ENCODE peak calls at places on chromosomes 6 and 20, in ten cellular contexts. One of them, this sample, is unnamed.

GRCh38 chr20:47544852-47545251 is 43.2 kb downstream of the NCOA3 start:
- DNase-seq in GM13976: no peak
- DNase-seq in GM20000: no peak
- DNase-seq in WTC11: no peak
- DNase-seq in AG09309: no peak
- DNase-seq in GM06990: no peak
- DNase-seq in neural crest cell: no peak
- DNase-seq in cardiac muscle cell: no peak
- DNase-seq in left ventricle myocardium inferior: no peak
- DNase-seq in endothelial cell: no peak
- DNase-seq in this sample: no peak

GRCh38 chr6:132734694-132735236 is 20.9 kb upstream of the VNN1 start:
- DNase-seq in GM13976: no peak
- DNase-seq in GM20000: no peak
- DNase-seq in WTC11: no peak
- DNase-seq in AG09309: no peak
- DNase-seq in GM06990: no peak
- DNase-seq in neural crest cell: no peak
- DNase-seq in cardiac muscle cell: peak; percentile 9
- DNase-seq in left ventricle myocardium inferior: no peak
- DNase-seq in endothelial cell: no peak
- DNase-seq in this sample: peak; percentile 31

GRCh38 chr6:31304683-31305082 is 32.8 kb upstream of the HLA-C start:
- DNase-seq in GM13976: no peak
- DNase-seq in GM20000: no peak
- DNase-seq in WTC11: no peak
- DNase-seq in AG09309: no peak
- DNase-seq in GM06990: no peak
- DNase-seq in neural crest cell: no peak
- DNase-seq in cardiac muscle cell: no peak
- DNase-seq in left ventricle myocardium inferior: no peak
- DNase-seq in endothelial cell: no peak
- DNase-seq in this sample: no peak

GRCh38 chr6:16752206-16752867 is 8.9 kb downstream of the ATXN1 start:
- DNase-seq in GM13976: no peak
- DNase-seq in GM20000: no peak
- DNase-seq in WTC11: no peak
- DNase-seq in AG09309: peak; percentile 83
- DNase-seq in GM06990: no peak
- DNase-seq in neural crest cell: no peak
- DNase-seq in cardiac muscle cell: no peak
- DNase-seq in left ventricle myocardium inferior: no peak
- DNase-seq in endothelial cell: no peak
- DNase-seq in this sample: no peak

GRCh38 chr20:4972506-4973251 is 28.6 kb downstream of the SLC23A2 start:
- DNase-seq in GM13976: no peak
- DNase-seq in GM20000: no peak
- DNase-seq in WTC11: no peak
- DNase-seq in AG09309: no peak
- DNase-seq in GM06990: no peak
- DNase-seq in neural crest cell: no peak
- DNase-seq in cardiac muscle cell: no peak
- DNase-seq in left ventricle myocardium inferior: no peak
- DNase-seq in endothelial cell: no peak
- DNase-seq in this sample: no peak

GRCh38 chr20:14219801-14220461 is 117.5 kb downstream of the FLRT3 start:
- DNase-seq in GM13976: no peak
- DNase-seq in GM20000: no peak
- DNase-seq in WTC11: peak; percentile 28
- DNase-seq in AG09309: no peak
- DNase-seq in GM06990: no peak
- DNase-seq in neural crest cell: no peak
- DNase-seq in cardiac muscle cell: no peak
- DNase-seq in left ventricle myocardium inferior: no peak
- DNase-seq in endothelial cell: no peak
- DNase-seq in this sample: peak; percentile 49

GRCh38 chr6:135358907-135359459 is 138.6 kb downstream of the AHI1 start:
- DNase-seq in GM13976: no peak
- DNase-seq in GM20000: no peak
- DNase-seq in WTC11: no peak
- DNase-seq in AG09309: no peak
- DNase-seq in GM06990: no peak
- DNase-seq in neural crest cell: no peak
- DNase-seq in cardiac muscle cell: no peak
- DNase-seq in left ventricle myocardium inferior: no peak
- DNase-seq in endothelial cell: no peak
- DNase-seq in this sample: no peak

GRCh38 chr6:155349956-155350355 is 35.7 kb upstream of the TFB1M start:
- DNase-seq in GM13976: no peak
- DNase-seq in GM20000: no peak
- DNase-seq in WTC11: no peak
- DNase-seq in AG09309: no peak
- DNase-seq in GM06990: no peak
- DNase-seq in neural crest cell: no peak
- DNase-seq in cardiac muscle cell: no peak
- DNase-seq in left ventricle myocardium inferior: no peak
- DNase-seq in endothelial cell: no peak
- DNase-seq in this sample: no peak

GRCh38 chr6:83696674-83697073 is 12.2 kb downstream of the SNAP91 start:
- DNase-seq in GM13976: no peak
- DNase-seq in GM20000: no peak
- DNase-seq in WTC11: no peak
- DNase-seq in AG09309: no peak
- DNase-seq in GM06990: no peak
- DNase-seq in neural crest cell: no peak
- DNase-seq in cardiac muscle cell: no peak
- DNase-seq in left ventricle myocardium inferior: no peak
- DNase-seq in endothelial cell: no peak
- DNase-seq in this sample: no peak

GRCh38 chr6:106048331-106048730 is 37.8 kb upstream of the PRDM1 start:
- DNase-seq in GM13976: no peak
- DNase-seq in GM20000: no peak
- DNase-seq in WTC11: no peak
- DNase-seq in AG09309: no peak
- DNase-seq in GM06990: no peak
- DNase-seq in neural crest cell: no peak
- DNase-seq in cardiac muscle cell: no peak
- DNase-seq in left ventricle myocardium inferior: no peak
- DNase-seq in endothelial cell: no peak
- DNase-seq in this sample: no peak

GRCh38 chr20:58377017-58377416 is 12.0 kb upstream of the VAPB start:
- DNase-seq in GM13976: no peak
- DNase-seq in GM20000: no peak
- DNase-seq in WTC11: no peak
- DNase-seq in AG09309: no peak
- DNase-seq in GM06990: no peak
- DNase-seq in neural crest cell: no peak
- DNase-seq in cardiac muscle cell: no peak
- DNase-seq in left ventricle myocardium inferior: no peak
- DNase-seq in endothelial cell: no peak
- DNase-seq in this sample: no peak

GRCh38 chr6:140915001-140915950 is 1217.4 kb upstream of the GJE1 start:
- DNase-seq in GM13976: no peak
- DNase-seq in GM20000: no peak
- DNase-seq in WTC11: no peak
- DNase-seq in AG09309: no peak
- DNase-seq in GM06990: no peak
- DNase-seq in neural crest cell: no peak
- DNase-seq in cardiac muscle cell: no peak
- DNase-seq in left ventricle myocardium inferior: no peak
- DNase-seq in endothelial cell: no peak
- DNase-seq in this sample: no peak

GRCh38 chr6:38179794-38180430 is 360.4 kb downstream of the ZFAND3 start:
- DNase-seq in GM13976: no peak
- DNase-seq in GM20000: no peak
- DNase-seq in WTC11: peak; percentile 6
- DNase-seq in AG09309: no peak
- DNase-seq in GM06990: no peak
- DNase-seq in neural crest cell: no peak
- DNase-seq in cardiac muscle cell: no peak
- DNase-seq in left ventricle myocardium inferior: no peak
- DNase-seq in endothelial cell: no peak
- DNase-seq in this sample: no peak

GRCh38 chr20:59775221-59776055 is 158.0 kb downstream of the SYCP2 start:
- DNase-seq in GM13976: peak; percentile 22
- DNase-seq in GM20000: no peak
- DNase-seq in WTC11: no peak
- DNase-seq in AG09309: no peak
- DNase-seq in GM06990: no peak
- DNase-seq in neural crest cell: no peak
- DNase-seq in cardiac muscle cell: no peak
- DNase-seq in left ventricle myocardium inferior: no peak
- DNase-seq in endothelial cell: no peak
- DNase-seq in this sample: no peak

GRCh38 chr6:5730586-5731263 is 276.0 kb downstream of the NRN1 start:
- DNase-seq in GM13976: no peak
- DNase-seq in GM20000: no peak
- DNase-seq in WTC11: no peak
- DNase-seq in AG09309: peak; percentile 56
- DNase-seq in GM06990: no peak
- DNase-seq in neural crest cell: no peak
- DNase-seq in cardiac muscle cell: no peak
- DNase-seq in left ventricle myocardium inferior: no peak
- DNase-seq in endothelial cell: no peak
- DNase-seq in this sample: no peak
- TF ChIP-seq CTCF in GM13976: no peak
- TF ChIP-seq CTCF in GM20000: no peak
- TF ChIP-seq CTCF in WTC11: no peak
- TF ChIP-seq CTCF in AG09309: no peak
- TF ChIP-seq CTCF in GM06990: no peak
- TF ChIP-seq CTCF in neural crest cell: no peak
- TF ChIP-seq CTCF in cardiac muscle cell: no peak
- TF ChIP-seq CTCF in left ventricle myocardium inferior: no peak
- TF ChIP-seq CTCF in endothelial cell: no peak
- TF ChIP-seq CTCF in this sample: no peak

DNA sequence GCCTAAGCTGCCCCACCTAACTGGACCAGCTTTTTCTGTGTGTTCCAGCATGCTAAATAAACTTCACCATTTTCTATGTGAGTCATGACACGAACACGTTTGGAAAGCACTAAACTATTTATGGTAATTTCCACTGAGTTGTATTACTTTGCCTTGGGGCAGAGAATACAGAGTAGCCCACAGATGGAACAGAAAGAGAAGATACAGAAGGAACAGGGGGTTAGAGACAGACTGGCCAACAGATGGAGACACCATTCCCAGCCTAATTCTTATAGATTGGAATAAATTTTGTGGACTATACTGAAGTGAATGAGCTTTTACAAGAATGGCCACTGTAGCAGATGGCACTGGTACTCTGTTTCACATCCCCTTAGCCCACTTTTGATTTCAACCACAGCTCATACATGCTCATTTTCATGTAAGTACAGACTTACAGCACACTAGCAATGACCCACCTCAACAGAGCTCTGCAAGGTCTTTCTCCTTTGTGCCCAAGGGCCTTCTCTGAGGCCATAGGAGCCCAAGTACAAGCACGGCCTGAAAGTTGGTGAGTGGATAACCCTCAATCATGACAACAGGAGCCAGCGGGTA is 13.1 kb upstream of the NT5DC1 start:
- DNase-seq in GM13976: no peak
- DNase-seq in GM20000: peak; percentile 41
- DNase-seq in WTC11: no peak
- DNase-seq in AG09309: peak; percentile 34
- DNase-seq in GM06990: peak; percentile 73
- DNase-seq in neural crest cell: no peak
- DNase-seq in cardiac muscle cell: no peak
- DNase-seq in left ventricle myocardium inferior: no peak
- DNase-seq in endothelial cell: no peak
- DNase-seq in this sample: no peak
- TF ChIP-seq CTCF in GM13976: no peak
- TF ChIP-seq CTCF in GM20000: no peak
- TF ChIP-seq CTCF in WTC11: no peak
- TF ChIP-seq CTCF in AG09309: peak; percentile 33
- TF ChIP-seq CTCF in GM06990: no peak
- TF ChIP-seq CTCF in neural crest cell: no peak
- TF ChIP-seq CTCF in cardiac muscle cell: no peak
- TF ChIP-seq CTCF in left ventricle myocardium inferior: no peak
- TF ChIP-seq CTCF in endothelial cell: no peak
- TF ChIP-seq CTCF in this sample: no peak

GRCh38 chr20:37524859-37525708 is 2.6 kb downstream of the BLCAP start:
- DNase-seq in GM13976: no peak
- DNase-seq in GM20000: peak; percentile 38
- DNase-seq in WTC11: no peak
- DNase-seq in AG09309: no peak
- DNase-seq in GM06990: no peak
- DNase-seq in neural crest cell: no peak
- DNase-seq in cardiac muscle cell: no peak
- DNase-seq in left ventricle myocardium inferior: no peak
- DNase-seq in endothelial cell: no peak
- DNase-seq in this sample: peak; percentile 48

GRCh38 chr20:37526839-37527637 is 638 bp downstream of the BLCAP start:
- DNase-seq in GM13976: peak; percentile 43
- DNase-seq in GM20000: peak; percentile 38
- DNase-seq in WTC11: no peak
- DNase-seq in AG09309: no peak
- DNase-seq in GM06990: no peak
- DNase-seq in neural crest cell: no peak
- DNase-seq in cardiac muscle cell: peak; percentile 65
- DNase-seq in left ventricle myocardium inferior: no peak
- DNase-seq in endothelial cell: peak; percentile 44
- DNase-seq in this sample: peak; percentile 45

GRCh38 chr20:37525810-37526209 is 1.9 kb downstream of the BLCAP start:
- DNase-seq in GM13976: no peak
- DNase-seq in GM20000: no peak
- DNase-seq in WTC11: no peak
- DNase-seq in AG09309: no peak
- DNase-seq in GM06990: no peak
- DNase-seq in neural crest cell: no peak
- DNase-seq in cardiac muscle cell: no peak
- DNase-seq in left ventricle myocardium inferior: no peak
- DNase-seq in endothelial cell: no peak
- DNase-seq in this sample: no peak

GRCh38 chr20:37527638-37528441 is at the start of gene BLCAP:
- DNase-seq in GM13976: peak; percentile 98
- DNase-seq in GM20000: peak; percentile 97
- DNase-seq in WTC11: peak; percentile 92
- DNase-seq in AG09309: no peak
- DNase-seq in GM06990: peak; percentile 93
- DNase-seq in neural crest cell: peak; percentile 90
- DNase-seq in cardiac muscle cell: peak; percentile 93
- DNase-seq in left ventricle myocardium inferior: peak; percentile 92
- DNase-seq in endothelial cell: peak; percentile 81
- DNase-seq in this sample: peak; percentile 92

GRCh38 chr20:37526238-37526838 is 1.3 kb downstream of the BLCAP start:
- DNase-seq in GM13976: peak; percentile 45
- DNase-seq in GM20000: peak; percentile 48
- DNase-seq in WTC11: peak; percentile 78
- DNase-seq in AG09309: no peak
- DNase-seq in GM06990: no peak
- DNase-seq in neural crest cell: no peak
- DNase-seq in cardiac muscle cell: peak; percentile 66
- DNase-seq in left ventricle myocardium inferior: no peak
- DNase-seq in endothelial cell: peak; percentile 75
- DNase-seq in this sample: peak; percentile 49
- TF ChIP-seq CTCF in GM13976: no peak
- TF ChIP-seq CTCF in GM20000: no peak
- TF ChIP-seq CTCF in WTC11: no peak
- TF ChIP-seq CTCF in AG09309: no peak
- TF ChIP-seq CTCF in GM06990: no peak
- TF ChIP-seq CTCF in neural crest cell: no peak
- TF ChIP-seq CTCF in cardiac muscle cell: no peak
- TF ChIP-seq CTCF in left ventricle myocardium inferior: no peak
- TF ChIP-seq CTCF in endothelial cell: no peak
- TF ChIP-seq CTCF in this sample: no peak

GRCh38 chr6:131199568-131200272 is 64.5 kb downstream of the AKAP7 start:
- DNase-seq in GM13976: peak; percentile 60
- DNase-seq in GM20000: peak; percentile 81
- DNase-seq in WTC11: peak; percentile 61
- DNase-seq in AG09309: peak; percentile 17
- DNase-seq in GM06990: peak; percentile 68
- DNase-seq in neural crest cell: peak; percentile 9
- DNase-seq in cardiac muscle cell: peak; percentile 70
- DNase-seq in left ventricle myocardium inferior: no peak
- DNase-seq in endothelial cell: peak; percentile 47
- DNase-seq in this sample: peak; percentile 63
- TF ChIP-seq CTCF in GM13976: peak; percentile 76
- TF ChIP-seq CTCF in GM20000: peak; percentile 70
- TF ChIP-seq CTCF in WTC11: peak; percentile 46
- TF ChIP-seq CTCF in AG09309: peak; percentile 71
- TF ChIP-seq CTCF in GM06990: peak; percentile 85
- TF ChIP-seq CTCF in neural crest cell: peak; percentile 77
- TF ChIP-seq CTCF in cardiac muscle cell: peak; percentile 67
- TF ChIP-seq CTCF in left ventricle myocardium inferior: peak; percentile 76
- TF ChIP-seq CTCF in endothelial cell: peak; percentile 37
- TF ChIP-seq CTCF in this sample: peak; percentile 80